ENCODE peak calls at places on chromosomes 5 and 9, in seven cellular contexts. B is neural progenitor cell; E is GM12878; V is left lung; G is CD8-positive, alpha-beta T cell; U is stomach; Q is fibroblast of lung. P is an unnamed sample. For H3K4me1, the result is how much of the 10 kb centered on the place peaks cover.

GRCh38 chr5:161105563-161105962 is 253.6 kb upstream of the ATP10B start:
- DNase-seq in B (no peak), E (no peak), V (no peak), G (no peak), U (no peak), Q (peak), P (no peak)

GRCh38 chr9:116027096-116027495 is 126.5 kb upstream of the PAPPA start:
- DNase-seq in B (peak), E (no peak), V (no peak), G (no peak), U (no peak), Q (peak), P (no peak)

GRCh38 chr5:132052520-132052919 is 7.9 kb upstream of the IL3 start:
- DNase-seq in B (no peak), E (no peak), V (no peak), G (no peak), U (no peak), Q (no peak), P (no peak)

GRCh38 chr9:73806876-73807275 is 655.2 kb downstream of the ANXA1 start:
- DNase-seq in B (no peak), E (no peak), V (no peak), G (no peak), U (no peak), Q (no peak), P (no peak)

GRCh38 chr9:77092536-77092935 is 73.1 kb downstream of the FOXB2 start:
- DNase-seq in B (peak), E (no peak), V (no peak), G (no peak), U (no peak), Q (no peak), P (peak)

GRCh38 chr9:88266416-88266815 is 121.8 kb upstream of the SPIN1 start:
- DNase-seq in B (no peak), E (no peak), V (no peak), G (no peak), U (no peak), Q (no peak), P (no peak)

GRCh38 chr5:176656467-176656990 is 9.2 kb downstream of the TSPAN17 start:
- DNase-seq in B (no peak), E (no peak), V (no peak), G (no peak), U (no peak), Q (no peak), P (no peak)

GRCh38 chr9:36742264-36742663 is 169.6 kb downstream of the MELK start:
- DNase-seq in B (no peak), E (no peak), V (no peak), G (no peak), U (no peak), Q (no peak), P (no peak)

GRCh38 chr5:80834710-80835109 is 125.5 kb upstream of the RASGRF2 start:
- DNase-seq in B (no peak), E (no peak), V (no peak), G (no peak), U (no peak), Q (no peak), P (no peak)

GRCh38 chr5:95081500-95082355 is 203.2 kb downstream of the MCTP1 start:
- DNase-seq in B (peak), E (peak), V (peak), G (no peak), U (peak), Q (peak), P (peak)

GRCh38 chr5:127696688-127697087 is 6.5 kb upstream of the CCDC192 start:
- DNase-seq in B (no peak), E (no peak), V (no peak), G (no peak), U (no peak), Q (peak), P (no peak)

GRCh38 chr9:127308559-127309429 is 44.2 kb downstream of the GARNL3 start:
- DNase-seq in B (no peak), E (no peak), V (no peak), G (no peak), U (no peak), Q (peak), P (no peak)

GRCh38 chr9:121949364-121949763 is 143.7 kb downstream of the TTLL11 start:
- DNase-seq in B (no peak), E (no peak), V (no peak), G (no peak), U (no peak), Q (no peak), P (no peak)

GRCh38 chr5:144187699-144188294 is 17.1 kb downstream of the KCTD16 start:
- DNase-seq in B (no peak), E (peak), V (peak), G (peak), U (peak), Q (peak), P (no peak)

GRCh38 chr5:172082180-172082579 is 75.7 kb upstream of the FBXW11 start:
- DNase-seq in B (no peak), E (no peak), V (no peak), G (no peak), U (no peak), Q (no peak), P (peak)

GRCh38 chr9:70589571-70590263 is 175.3 kb upstream of the KLF9 start:
- DNase-seq in B (no peak), E (no peak), V (no peak), G (no peak), U (no peak), Q (peak), P (no peak)

GRCh38 chr5:108801776-108802175 is 54.1 kb downstream of the FER start:
- DNase-seq in B (no peak), E (no peak), V (no peak), G (no peak), U (no peak), Q (peak), P (no peak)

GRCh38 chr9:33800886-33801285 is 5.5 kb downstream of the PRSS3 start:
- DNase-seq in B (no peak), E (no peak), V (no peak), G (no peak), U (no peak), Q (no peak), P (no peak)

GRCh38 chr5:91030521-91031395 is 352.4 kb downstream of the ARRDC3 start:
- DNase-seq in B (no peak), E (no peak), V (no peak), G (no peak), U (no peak), Q (no peak), P (no peak)

GRCh38 chr9:92664394-92665152 is 5.4 kb downstream of the IPPK start:
- DNase-seq in B (no peak), E (no peak), V (no peak), G (no peak), U (no peak), Q (peak), P (peak)

GRCh38 chr5:167819406-167819805 is 472.0 kb upstream of the WWC1 start:
- DNase-seq in B (no peak), E (peak), V (no peak), G (no peak), U (no peak), Q (no peak), P (no peak)

DNA sequence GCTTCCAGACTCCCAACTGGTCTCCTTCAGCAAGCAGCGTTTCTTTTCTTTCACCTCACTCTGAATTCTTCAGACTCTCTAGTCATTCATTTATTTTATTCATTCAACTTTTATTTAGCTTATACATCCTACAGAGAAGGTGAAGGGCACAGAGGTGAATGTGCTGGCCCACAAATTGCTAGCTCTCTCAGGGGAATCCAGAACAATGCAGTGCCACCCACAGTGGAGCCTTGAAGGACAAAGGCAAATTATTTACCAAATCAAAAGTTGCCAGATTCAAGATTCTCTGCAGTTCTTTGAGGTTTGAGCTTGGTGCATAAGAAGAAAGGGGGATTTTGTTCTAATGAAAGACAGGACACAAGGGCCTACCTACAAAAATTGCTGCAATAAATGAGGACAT is 29.7 kb downstream of the GRIA1 start:
- DNase-seq in B (no peak), E (no peak), V (no peak), G (no peak), U (no peak), Q (no peak), P (no peak)
- H3K4me1 ChIP-seq in B (under half), E (under half), V (under half), G (under half), U (under half), Q (under half), P (under half)

GRCh38 chr5:83554133-83554532 is 82.6 kb downstream of the VCAN start:
- DNase-seq in B (no peak), E (no peak), V (no peak), G (no peak), U (no peak), Q (no peak), P (no peak)
- H3K4me1 ChIP-seq in B (under half), E (under half), V (under half), G (under half), U (under half), Q (under half), P (under half)

GRCh38 chr5:139571543-139571942 is 10.4 kb downstream of the UBE2D2 start:
- DNase-seq in B (no peak), E (no peak), V (no peak), G (no peak), U (no peak), Q (no peak), P (no peak)
- H3K4me1 ChIP-seq in B (under half), E (under half), V (half or more), G (half or more), U (under half), Q (under half), P (under half)

GRCh38 chr5:121979691-121980090 is 17.9 kb downstream of the SRFBP1 start:
- DNase-seq in B (no peak), E (no peak), V (no peak), G (no peak), U (no peak), Q (peak), P (no peak)
- H3K4me1 ChIP-seq in B (under half), E (under half), V (under half), G (under half), U (under half), Q (under half), P (under half)

GRCh38 chr9:2992427-2992826 is 148.5 kb upstream of the PUM3 start:
- DNase-seq in B (no peak), E (no peak), V (no peak), G (no peak), U (peak), Q (no peak), P (no peak)
- H3K4me1 ChIP-seq in B (under half), E (under half), V (under half), G (under half), U (under half), Q (under half), P (under half)

P was measured in endodermal cell.